ENCODE peak calls at places on chromosomes 11 and 22, in seven cellular contexts. One of them, this sample, is unnamed.

GRCh38 chr11:123560001-123560400 is 94.4 kb downstream of the SCN3B start:
- DNase-seq in IMR-90: peak
- DNase-seq in lower leg skin: no peak
- DNase-seq in GM12891: no peak
- DNase-seq in A549: no peak
- DNase-seq in uterus: peak
- DNase-seq in adrenal gland: peak
- DNase-seq in this sample: no peak

GRCh38 chr11:106137758-106138157 is 60.3 kb downstream of the AASDHPPT start:
- DNase-seq in A549: no peak
- DNase-seq in IMR-90: no peak
- DNase-seq in lower leg skin: no peak
- DNase-seq in GM12891: no peak
- DNase-seq in adrenal gland: no peak
- DNase-seq in uterus: no peak
- DNase-seq in this sample: no peak

GRCh38 chr11:22875869-22876473 is 15.7 kb upstream of the CCDC179 start:
- DNase-seq in adrenal gland: peak
- DNase-seq in uterus: peak
- DNase-seq in A549: peak
- DNase-seq in GM12891: peak
- DNase-seq in IMR-90: peak
- DNase-seq in lower leg skin: no peak
- DNase-seq in this sample: no peak

GRCh38 chr11:129279326-129280026 is 87.4 kb upstream of the ARHGAP32 start:
- DNase-seq in IMR-90: peak
- DNase-seq in uterus: peak
- DNase-seq in GM12891: peak
- DNase-seq in adrenal gland: peak
- DNase-seq in lower leg skin: peak
- DNase-seq in A549: peak
- DNase-seq in this sample: peak

GRCh38 chr11:43941257-43941879 is 1.1 kb upstream of the C11orf96 start:
- DNase-seq in uterus: peak
- DNase-seq in lower leg skin: peak
- DNase-seq in GM12891: no peak
- DNase-seq in adrenal gland: no peak
- DNase-seq in A549: no peak
- DNase-seq in IMR-90: peak
- DNase-seq in this sample: no peak

GRCh38 chr11:102577182-102577581 is 46.6 kb upstream of the MMP7 start:
- DNase-seq in A549: no peak
- DNase-seq in IMR-90: peak
- DNase-seq in GM12891: no peak
- DNase-seq in adrenal gland: no peak
- DNase-seq in uterus: no peak
- DNase-seq in lower leg skin: no peak
- DNase-seq in this sample: no peak

GRCh38 chr11:58647866-58648265 is 25.4 kb downstream of the CNTF start:
- DNase-seq in uterus: no peak
- DNase-seq in IMR-90: no peak
- DNase-seq in adrenal gland: no peak
- DNase-seq in lower leg skin: no peak
- DNase-seq in GM12891: no peak
- DNase-seq in A549: no peak
- DNase-seq in this sample: no peak

GRCh38 chr11:124798991-124799383 is 1.2 kb downstream of the MSANTD2 start:
- DNase-seq in IMR-90: peak
- DNase-seq in adrenal gland: no peak
- DNase-seq in uterus: no peak
- DNase-seq in lower leg skin: no peak
- DNase-seq in GM12891: no peak
- DNase-seq in A549: peak
- DNase-seq in this sample: no peak

GRCh38 chr11:95143106-95143681 is 53.5 kb downstream of the ENDOD1 start:
- DNase-seq in lower leg skin: no peak
- DNase-seq in A549: no peak
- DNase-seq in adrenal gland: no peak
- DNase-seq in GM12891: no peak
- DNase-seq in uterus: no peak
- DNase-seq in IMR-90: peak
- DNase-seq in this sample: no peak

GRCh38 chr22:20779813-20780148 is 5.9 kb downstream of the SERPIND1 start:
- DNase-seq in IMR-90: peak
- DNase-seq in uterus: no peak
- DNase-seq in A549: no peak
- DNase-seq in GM12891: no peak
- DNase-seq in lower leg skin: no peak
- DNase-seq in adrenal gland: no peak
- DNase-seq in this sample: no peak

GRCh38 chr22:37254206-37254866 is 10.3 kb upstream of the RAC2 start:
- DNase-seq in GM12891: no peak
- DNase-seq in adrenal gland: no peak
- DNase-seq in uterus: no peak
- DNase-seq in lower leg skin: no peak
- DNase-seq in IMR-90: peak
- DNase-seq in A549: peak
- DNase-seq in this sample: peak

GRCh38 chr11:111406589-111406988 is 27.5 kb upstream of the POU2AF1 start:
- DNase-seq in IMR-90: no peak
- DNase-seq in GM12891: no peak
- DNase-seq in lower leg skin: peak
- DNase-seq in uterus: no peak
- DNase-seq in A549: no peak
- DNase-seq in adrenal gland: no peak
- DNase-seq in this sample: no peak

GRCh38 chr11:111403021-111403725 is 24.1 kb upstream of the POU2AF1 start:
- DNase-seq in IMR-90: no peak
- DNase-seq in A549: no peak
- DNase-seq in adrenal gland: no peak
- DNase-seq in lower leg skin: peak
- DNase-seq in GM12891: no peak
- DNase-seq in uterus: no peak
- DNase-seq in this sample: no peak

GRCh38 chr11:111407652-111408051 is 28.6 kb upstream of the POU2AF1 start:
- DNase-seq in uterus: no peak
- DNase-seq in GM12891: no peak
- DNase-seq in adrenal gland: no peak
- DNase-seq in A549: no peak
- DNase-seq in IMR-90: no peak
- DNase-seq in lower leg skin: no peak
- DNase-seq in this sample: no peak

GRCh38 chr11:111406091-111406490 is 27.0 kb upstream of the POU2AF1 start:
- DNase-seq in lower leg skin: peak
- DNase-seq in IMR-90: no peak
- DNase-seq in adrenal gland: no peak
- DNase-seq in GM12891: no peak
- DNase-seq in A549: no peak
- DNase-seq in uterus: no peak
- DNase-seq in this sample: no peak

DNA sequence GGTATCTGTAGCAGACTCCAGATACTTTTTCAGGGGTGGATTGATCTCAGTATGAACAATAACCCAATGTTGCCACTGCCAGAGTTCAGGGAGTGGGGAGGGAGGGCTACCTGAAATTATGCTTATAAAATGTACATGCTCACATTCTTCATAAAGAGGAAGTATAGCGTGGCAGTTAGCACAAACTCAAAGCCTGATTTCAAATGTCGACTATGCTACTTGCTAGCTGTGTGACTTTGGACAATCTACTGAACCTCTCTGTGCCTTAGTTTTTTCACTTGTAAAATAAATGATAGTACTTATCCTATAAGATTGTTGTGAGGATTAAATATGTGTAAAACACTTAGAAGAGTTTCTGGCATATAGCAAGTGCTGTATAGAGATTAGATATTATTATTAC is 26.5 kb upstream of the POU2AF1 start:
- DNase-seq in GM12891: no peak
- DNase-seq in A549: no peak
- DNase-seq in adrenal gland: no peak
- DNase-seq in uterus: no peak
- DNase-seq in IMR-90: no peak
- DNase-seq in lower leg skin: no peak
- DNase-seq in this sample: no peak
- TF ChIP-seq POLR2A in GM12891: no peak
- TF ChIP-seq POLR2A in A549: no peak
- TF ChIP-seq POLR2A in adrenal gland: no peak
- TF ChIP-seq POLR2A in uterus: no peak
- TF ChIP-seq POLR2A in IMR-90: no peak
- TF ChIP-seq POLR2A in lower leg skin: no peak
- TF ChIP-seq POLR2A in this sample: no peak

DNA sequence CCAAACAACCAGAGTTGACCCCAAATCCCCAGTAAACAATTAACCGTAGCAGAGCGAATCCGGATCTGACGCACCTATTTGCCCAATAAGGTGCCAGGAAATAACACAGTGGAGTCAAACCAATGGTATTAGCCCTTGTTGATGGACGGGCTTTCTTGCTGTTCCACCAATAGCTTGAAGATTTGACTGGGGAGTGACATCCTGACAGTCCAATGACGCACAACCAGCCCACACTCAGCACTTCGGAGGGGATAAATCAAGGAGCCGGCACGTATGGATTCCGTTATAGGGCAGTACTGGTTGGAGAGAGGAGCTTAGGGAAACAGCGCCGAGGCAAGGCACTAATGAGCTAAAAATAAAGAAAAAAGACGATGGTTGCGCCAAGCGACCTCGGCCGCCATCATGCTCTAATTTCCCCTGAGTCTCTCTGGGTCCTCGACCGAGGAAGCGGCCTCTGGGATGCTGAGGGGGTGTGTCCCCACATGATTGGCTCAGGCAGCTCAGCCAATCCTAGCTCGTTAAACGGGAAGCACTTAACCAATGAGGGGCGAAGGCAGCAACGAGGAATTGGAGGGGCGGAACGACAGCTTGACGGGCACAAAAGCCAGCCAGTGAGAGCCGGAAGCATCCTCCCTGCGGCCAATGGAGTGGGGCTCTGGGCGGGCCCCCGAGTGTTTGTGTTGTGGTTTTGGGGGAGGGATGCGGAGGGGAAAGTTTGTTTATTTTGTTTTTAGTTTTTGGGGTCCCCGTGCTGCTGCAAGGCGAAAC is 49.5 kb downstream of the FAM83F start:
- DNase-seq in adrenal gland: peak
- DNase-seq in lower leg skin: peak
- DNase-seq in IMR-90: peak
- DNase-seq in uterus: peak
- DNase-seq in GM12891: peak
- DNase-seq in A549: peak
- DNase-seq in this sample: peak
- TF ChIP-seq POLR2A in adrenal gland: peak
- TF ChIP-seq POLR2A in lower leg skin: no peak
- TF ChIP-seq POLR2A in IMR-90: peak
- TF ChIP-seq POLR2A in uterus: peak
- TF ChIP-seq POLR2A in GM12891: peak
- TF ChIP-seq POLR2A in A549: peak
- TF ChIP-seq POLR2A in this sample: no peak

DNA sequence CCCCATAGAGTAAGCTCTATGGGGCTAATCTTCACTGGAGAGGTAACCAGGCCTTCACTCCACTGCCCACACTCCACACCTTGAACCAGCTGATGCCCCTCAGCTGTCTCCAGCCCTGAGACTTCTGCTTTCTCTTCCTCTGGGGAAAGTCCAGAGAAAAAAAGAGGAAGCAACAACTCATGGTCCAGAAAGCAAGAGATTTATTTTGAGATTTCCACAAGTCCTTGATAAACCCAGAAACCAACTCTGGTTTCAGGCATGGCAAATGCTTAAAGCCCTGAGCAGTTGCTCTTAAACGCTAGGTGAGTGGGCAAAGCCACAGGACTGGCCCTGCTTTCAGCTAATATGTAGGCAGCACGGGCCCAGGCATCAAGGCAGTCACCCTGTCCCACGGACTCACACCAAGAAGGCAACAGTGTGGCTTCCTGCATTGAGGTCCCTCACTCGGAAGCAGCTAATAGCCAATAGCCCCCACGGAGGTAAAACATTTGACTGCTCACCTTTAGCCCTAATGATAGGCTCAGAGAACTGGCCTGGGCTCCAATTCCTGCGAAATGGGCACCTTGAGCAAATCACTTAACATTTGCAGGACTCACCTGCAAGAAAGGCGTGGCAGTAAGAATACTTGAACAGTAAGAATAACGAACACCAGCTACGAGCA is 4.3 kb downstream of the CYB561A3 start:
- DNase-seq in adrenal gland: no peak
- DNase-seq in IMR-90: no peak
- DNase-seq in A549: no peak
- DNase-seq in uterus: no peak
- DNase-seq in lower leg skin: no peak
- DNase-seq in GM12891: no peak
- DNase-seq in this sample: peak
- TF ChIP-seq POLR2A in adrenal gland: peak
- TF ChIP-seq POLR2A in IMR-90: no peak
- TF ChIP-seq POLR2A in A549: no peak
- TF ChIP-seq POLR2A in uterus: no peak
- TF ChIP-seq POLR2A in lower leg skin: no peak
- TF ChIP-seq POLR2A in GM12891: no peak
- TF ChIP-seq POLR2A in this sample: no peak

DNA sequence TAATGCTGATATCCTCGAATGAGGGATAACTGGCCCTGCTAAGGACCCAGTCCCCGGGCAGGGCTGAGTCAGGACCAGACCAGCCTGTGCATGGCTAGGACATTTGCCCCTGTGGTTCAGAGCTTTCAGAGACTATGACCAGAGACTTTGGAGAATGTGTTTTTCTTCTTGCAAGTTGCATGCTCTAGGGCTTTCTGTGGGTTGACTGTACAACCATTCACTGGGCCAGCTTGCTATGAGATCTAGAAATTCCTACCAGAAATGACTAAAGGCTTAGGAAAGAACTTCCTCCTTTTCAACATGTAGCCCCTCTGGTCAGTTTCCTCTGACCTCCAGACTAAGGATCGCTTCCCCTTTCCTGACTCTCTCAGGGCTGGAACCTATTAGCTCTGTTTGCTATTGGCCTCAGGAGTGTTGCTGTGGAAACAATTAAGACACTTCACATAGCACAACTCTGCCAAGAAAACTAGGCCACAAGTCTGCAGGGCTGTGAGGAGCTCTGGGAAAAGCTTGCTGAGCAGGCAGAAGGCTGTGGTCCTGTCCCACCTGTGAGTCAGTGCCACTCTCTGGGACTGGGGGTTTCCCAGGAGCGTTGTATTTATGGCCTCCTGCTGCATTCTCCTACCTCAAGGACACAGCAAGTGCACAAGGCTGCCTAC is 10.7 kb downstream of the CRY2 start:
- DNase-seq in IMR-90: peak
- DNase-seq in adrenal gland: peak
- DNase-seq in GM12891: no peak
- DNase-seq in A549: no peak
- DNase-seq in uterus: peak
- DNase-seq in lower leg skin: peak
- DNase-seq in this sample: no peak
- TF ChIP-seq POLR2A in IMR-90: no peak
- TF ChIP-seq POLR2A in adrenal gland: peak
- TF ChIP-seq POLR2A in GM12891: no peak
- TF ChIP-seq POLR2A in A549: no peak
- TF ChIP-seq POLR2A in uterus: no peak
- TF ChIP-seq POLR2A in lower leg skin: no peak
- TF ChIP-seq POLR2A in this sample: no peak

This sample was measured in spleen.